ENCODE peak calls at places on chromosomes 5 and 9, in four cellular contexts. U is K562, A is GM12878, W is HEK293T. G is an unnamed sample.

GRCh38 chr9:81477669-81478068 is 211.7 kb downstream of the TLE1 start:
- DNase-seq in U (no peak), A (no peak), W (no peak), G (no peak)

GRCh38 chr5:165290535-165290934 is 1785.1 kb downstream of the MAT2B start:
- DNase-seq in U (no peak), A (no peak), W (no peak), G (no peak)

GRCh38 chr9:100601216-100601615 is 23.3 kb downstream of the CAVIN4 start:
- DNase-seq in U (peak; percentile 38), A (no peak), W (peak; percentile 64), G (peak; percentile 69)

GRCh38 chr9:28329323-28329722 is 756.0 kb upstream of the C9orf72 start:
- DNase-seq in U (no peak), A (no peak), W (no peak), G (no peak)

GRCh38 chr5:141488591-141489478 is at the start of gene PCDHGC5:
- DNase-seq in U (no peak), A (no peak), W (no peak), G (no peak)

GRCh38 chr9:116733010-116733641 is 46.0 kb downstream of the TRIM32 start:
- DNase-seq in U (no peak), A (peak; percentile 7), W (no peak), G (no peak)

GRCh38 chr9:35001803-35002502 is 12.4 kb downstream of the DNAJB5 start:
- DNase-seq in U (no peak), A (no peak), W (no peak), G (no peak)

GRCh38 chr5:158456756-158457155 is 597.8 kb upstream of the CLINT1 start:
- DNase-seq in U (no peak), A (no peak), W (no peak), G (peak; percentile 3)

GRCh38 chr5:181120311-181120710 is 10.7 kb downstream of the OR2V1 start:
- DNase-seq in U (no peak), A (no peak), W (no peak), G (no peak)

GRCh38 chr5:53891159-53891558 is 330.7 kb downstream of the NDUFS4 start:
- DNase-seq in U (no peak), A (no peak), W (no peak), G (no peak)

GRCh38 chr5:113682497-113683136 is 169.1 kb downstream of the YTHDC2 start:
- DNase-seq in U (no peak), A (no peak), W (no peak), G (no peak)

GRCh38 chr5:168023190-168023589 is 268.3 kb upstream of the WWC1 start:
- DNase-seq in U (no peak), A (no peak), W (no peak), G (no peak)

GRCh38 chr5:115415143-115415491 is 118.7 kb upstream of the CCDC112 start:
- DNase-seq in U (no peak), A (no peak), W (no peak), G (peak; percentile 39)

GRCh38 chr9:87670572-87671264 is 55.2 kb upstream of the CTSL start:
- DNase-seq in U (no peak), A (no peak), W (no peak), G (no peak)

GRCh38 chr5:68548959-68549676 is 333.6 kb downstream of the PIK3R1 start:
- DNase-seq in U (peak; percentile 37), A (no peak), W (no peak), G (peak; percentile 8)

GRCh38 chr5:78841767-78842166 is 143.3 kb downstream of the ARSB start:
- DNase-seq in U (no peak), A (no peak), W (no peak), G (no peak)

GRCh38 chr5:134101686-134102439 is 12.6 kb upstream of the TCF7 start:
- DNase-seq in U (peak; percentile 86), A (peak; percentile 43), W (peak; percentile 75), G (peak; percentile 58)

GRCh38 chr9:91777437-91777836 is 172.6 kb downstream of the ROR2 start:
- DNase-seq in U (no peak), A (no peak), W (no peak), G (no peak)

GRCh38 chr5:1034421-1034905 is 25.9 kb downstream of the NKD2 start:
- DNase-seq in U (no peak), A (no peak), W (no peak), G (no peak)

GRCh38 chr9:38154501-38155421 is 85.7 kb upstream of the SHB start:
- DNase-seq in U (no peak), A (no peak), W (no peak), G (no peak)

GRCh38 chr5:83583859-83584258 is 112.3 kb downstream of the VCAN start:
- DNase-seq in U (no peak), A (no peak), W (no peak), G (no peak)

GRCh38 chr9:93062364-93062763 is 3.9 kb downstream of the SUSD3 start:
- DNase-seq in U (no peak), A (no peak), W (no peak), G (no peak)

GRCh38 chr9:93059960-93060591 is 1.6 kb downstream of the SUSD3 start:
- DNase-seq in U (no peak), A (no peak), W (no peak), G (no peak)

GRCh38 chr9:93061260-93061751 is 2.8 kb downstream of the SUSD3 start:
- DNase-seq in U (no peak), A (no peak), W (no peak), G (no peak)

GRCh38 chr9:93060746-93061259 is 2.3 kb downstream of the SUSD3 start:
- DNase-seq in U (peak; percentile 73), A (peak; percentile 40), W (no peak), G (no peak)

DNA sequence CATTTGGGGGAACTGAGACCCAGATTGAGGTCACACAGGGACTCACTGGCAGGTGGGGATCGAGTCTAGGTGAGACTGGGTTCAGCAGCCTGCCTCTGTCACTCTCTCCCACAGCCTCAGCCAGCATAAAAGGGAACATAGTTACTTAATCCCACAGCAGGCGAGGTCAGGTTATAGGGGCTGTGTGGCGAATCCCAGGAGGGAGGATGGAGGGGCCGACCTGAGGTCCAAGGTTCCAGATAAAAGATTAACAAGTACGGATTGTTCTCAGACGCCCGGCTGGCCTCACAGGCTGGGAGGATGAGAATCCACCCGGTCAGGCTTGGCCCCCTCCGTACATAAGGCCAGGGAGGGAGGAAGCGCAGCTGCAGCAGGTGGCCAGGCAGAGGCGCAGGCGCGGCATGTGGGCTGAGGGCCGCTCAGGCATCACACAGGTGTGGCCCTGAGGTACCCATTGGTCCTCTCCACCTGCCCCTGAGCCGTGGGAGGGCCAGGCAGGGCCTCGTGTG is 3.3 kb downstream of the SUSD3 start:
- DNase-seq in U (peak; percentile 26), A (peak; percentile 45), W (no peak), G (peak; percentile 92)
- TF ChIP-seq TARDBP in U (no peak), A (no peak), W (no peak), G (peak; percentile 27)

GRCh38 chr5:56359809-56360685 is 126.9 kb upstream of the ANKRD55 start:
- DNase-seq in U (no peak), A (no peak), W (no peak), G (peak; percentile 35)

GRCh38 chr5:56359429-56359781 is 126.3 kb upstream of the ANKRD55 start:
- DNase-seq in U (no peak), A (no peak), W (no peak), G (no peak)

GRCh38 chr5:56358046-56358445 is 124.9 kb upstream of the ANKRD55 start:
- DNase-seq in U (no peak), A (no peak), W (no peak), G (peak; percentile 25)

GRCh38 chr5:56357426-56357825 is 124.3 kb upstream of the ANKRD55 start:
- DNase-seq in U (no peak), A (no peak), W (no peak), G (no peak)

DNA sequence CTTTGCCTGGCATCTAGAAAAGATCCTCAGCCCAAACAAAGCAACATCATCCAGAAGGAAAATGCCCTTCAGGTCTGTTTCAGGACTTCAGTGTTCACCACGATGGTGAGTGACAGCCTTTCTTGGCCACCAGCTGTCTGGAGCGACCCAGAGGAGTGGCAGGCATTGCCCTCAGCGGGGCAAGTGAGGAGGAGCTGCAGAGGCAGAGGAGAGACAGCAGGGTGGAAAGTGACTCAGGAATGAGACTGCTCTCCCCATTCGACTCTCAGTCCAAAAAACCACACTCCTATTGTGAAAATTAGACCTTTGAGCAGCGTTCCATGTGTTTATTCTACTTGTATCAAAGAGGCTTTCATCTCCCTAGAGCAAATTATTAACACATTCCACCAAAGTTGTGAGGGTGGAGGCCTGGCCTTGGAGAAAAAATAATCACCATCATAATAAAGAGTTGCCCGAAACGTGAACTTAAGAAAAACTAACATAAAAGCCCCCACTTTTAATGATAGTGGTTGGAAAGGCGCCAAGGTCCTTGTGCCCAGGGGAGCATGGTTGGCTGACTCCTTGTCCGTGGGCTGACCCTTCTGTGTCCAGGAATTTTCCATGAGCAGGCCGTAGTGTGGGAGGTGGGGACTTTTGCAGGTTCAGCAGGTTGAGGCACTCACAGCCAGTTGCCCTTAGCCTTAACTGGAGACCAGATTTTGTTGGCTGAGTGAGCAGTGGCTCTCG is 125.7 kb upstream of the ANKRD55 start:
- DNase-seq in U (no peak), A (no peak), W (peak; percentile 18), G (peak; percentile 100)
- TF ChIP-seq TARDBP in U (no peak), A (no peak), W (no peak), G (peak; percentile 67)

DNA sequence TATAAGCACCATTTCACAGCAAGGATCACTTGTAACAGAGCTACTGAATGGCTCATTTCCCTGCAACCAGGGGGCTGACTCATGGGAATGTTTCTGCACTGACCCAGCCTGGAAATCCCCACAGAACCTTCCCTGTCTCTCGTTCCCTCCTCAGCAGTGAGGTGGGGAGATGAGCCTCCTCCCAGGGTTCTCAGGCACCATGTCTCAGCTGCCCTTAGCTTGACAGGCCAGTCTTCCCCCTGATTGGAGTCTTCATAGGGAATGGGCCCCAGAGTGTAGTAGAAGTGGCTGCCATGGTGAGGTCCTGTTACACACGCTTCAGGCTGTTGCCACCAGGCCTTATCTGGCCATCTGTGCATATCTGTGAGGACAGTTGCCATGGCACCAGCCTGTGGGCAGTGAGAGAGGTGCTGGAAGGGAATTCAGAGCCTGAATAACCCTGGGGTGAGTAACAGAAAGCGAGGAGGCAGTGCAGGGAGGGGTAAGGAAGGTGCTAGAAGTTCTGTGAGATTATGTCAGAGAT is 324.4 kb downstream of the ENC1 start:
- DNase-seq in U (no peak), A (peak; percentile 53), W (no peak), G (peak; percentile 15)
- TF ChIP-seq TARDBP in U (no peak), A (no peak), W (no peak), G (no peak)

DNA sequence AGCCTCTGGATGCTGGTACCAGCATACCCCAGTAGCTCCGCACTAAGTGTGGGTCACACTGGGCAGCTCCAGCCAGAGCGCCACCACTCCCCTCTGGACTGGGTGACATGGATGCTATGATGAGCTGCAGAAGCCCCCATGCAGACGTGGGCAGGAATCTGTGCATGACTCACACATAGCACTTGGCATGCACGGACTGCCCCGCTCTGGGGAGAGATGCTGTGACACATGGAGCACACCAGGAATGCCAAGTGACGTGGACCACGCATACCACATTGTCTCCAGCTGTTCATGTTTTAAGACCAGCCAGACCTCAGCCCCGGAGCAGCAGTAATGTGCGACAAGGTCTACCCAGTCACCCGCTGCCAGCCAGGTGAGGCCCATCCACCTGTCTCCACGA is 64.1 kb downstream of the SEMA4D start:
- DNase-seq in U (no peak), A (no peak), W (no peak), G (no peak)
- TF ChIP-seq TARDBP in U (no peak), A (no peak), W (no peak), G (no peak)

GRCh38 chr5:123670981-123671557 is 159.1 kb downstream of the CSNK1G3 start:
- DNase-seq in U (peak; percentile 33), A (no peak), W (peak; percentile 42), G (peak; percentile 34)

GRCh38 chr5:123672067-123672466 is 160.1 kb downstream of the CSNK1G3 start:
- DNase-seq in U (no peak), A (no peak), W (no peak), G (no peak)

GRCh38 chr5:123673107-123673506 is 161.1 kb downstream of the CSNK1G3 start:
- DNase-seq in U (no peak), A (no peak), W (no peak), G (peak; percentile 9)
- TF ChIP-seq TARDBP in U (no peak), A (no peak), W (no peak), G (no peak)